ENCODE peak calls at places on chromosomes 1 and 21, in seven cellular contexts. One of them, this sample, is unnamed. For H3K27me3 and H3K36me3, the result is how much of the 10 kb centered on the place peaks cover.

GRCh38 chr1:109930252-109930993 is 19.8 kb downstream of the CSF1 start:
- DNase-seq in psoas muscle: no peak
- DNase-seq in HCT116: no peak
- DNase-seq in neural progenitor cell: no peak
- DNase-seq in tibial nerve: no peak
- DNase-seq in cardiac muscle cell: no peak
- DNase-seq in heart left ventricle: no peak
- DNase-seq in this sample: no peak

GRCh38 chr1:22710688-22711024 is at the start of gene EPHB2:
- DNase-seq in psoas muscle: peak
- DNase-seq in HCT116: no peak
- DNase-seq in neural progenitor cell: peak
- DNase-seq in tibial nerve: no peak
- DNase-seq in cardiac muscle cell: no peak
- DNase-seq in heart left ventricle: no peak
- DNase-seq in this sample: no peak

GRCh38 chr1:216453777-216454176 is 30.5 kb upstream of the USH2A start:
- DNase-seq in psoas muscle: no peak
- DNase-seq in HCT116: no peak
- DNase-seq in neural progenitor cell: no peak
- DNase-seq in tibial nerve: no peak
- DNase-seq in cardiac muscle cell: no peak
- DNase-seq in heart left ventricle: no peak
- DNase-seq in this sample: no peak

GRCh38 chr1:77594366-77595112 is 87.9 kb downstream of the ZZZ3 start:
- DNase-seq in psoas muscle: no peak
- DNase-seq in HCT116: no peak
- DNase-seq in neural progenitor cell: no peak
- DNase-seq in tibial nerve: no peak
- DNase-seq in cardiac muscle cell: no peak
- DNase-seq in heart left ventricle: no peak
- DNase-seq in this sample: no peak

GRCh38 chr1:170881268-170882265 is 53.8 kb upstream of the MROH9 start:
- DNase-seq in psoas muscle: no peak
- DNase-seq in HCT116: peak
- DNase-seq in neural progenitor cell: peak
- DNase-seq in tibial nerve: no peak
- DNase-seq in cardiac muscle cell: peak
- DNase-seq in heart left ventricle: no peak
- DNase-seq in this sample: no peak

GRCh38 chr21:26659757-26660156 is 86.7 kb upstream of the CYYR1 start:
- DNase-seq in psoas muscle: no peak
- DNase-seq in HCT116: no peak
- DNase-seq in neural progenitor cell: no peak
- DNase-seq in tibial nerve: no peak
- DNase-seq in cardiac muscle cell: no peak
- DNase-seq in heart left ventricle: no peak
- DNase-seq in this sample: no peak

GRCh38 chr1:54806931-54807611 is 5.9 kb upstream of the TTC22 start:
- DNase-seq in psoas muscle: no peak
- DNase-seq in HCT116: peak
- DNase-seq in neural progenitor cell: no peak
- DNase-seq in tibial nerve: no peak
- DNase-seq in cardiac muscle cell: no peak
- DNase-seq in heart left ventricle: no peak
- DNase-seq in this sample: no peak

GRCh38 chr21:38721983-38722382 is 83.7 kb upstream of the ETS2 start:
- DNase-seq in psoas muscle: no peak
- DNase-seq in HCT116: no peak
- DNase-seq in neural progenitor cell: no peak
- DNase-seq in tibial nerve: no peak
- DNase-seq in cardiac muscle cell: peak
- DNase-seq in heart left ventricle: no peak
- DNase-seq in this sample: no peak

GRCh38 chr21:34807146-34807880 is 138.5 kb downstream of the CLIC6 start:
- DNase-seq in psoas muscle: no peak
- DNase-seq in HCT116: no peak
- DNase-seq in neural progenitor cell: no peak
- DNase-seq in tibial nerve: no peak
- DNase-seq in cardiac muscle cell: peak
- DNase-seq in heart left ventricle: no peak
- DNase-seq in this sample: no peak

GRCh38 chr1:53135735-53136114 is 6.7 kb downstream of the SLC1A7 start:
- DNase-seq in psoas muscle: no peak
- DNase-seq in HCT116: no peak
- DNase-seq in neural progenitor cell: no peak
- DNase-seq in tibial nerve: peak
- DNase-seq in cardiac muscle cell: peak
- DNase-seq in heart left ventricle: no peak
- DNase-seq in this sample: no peak

GRCh38 chr1:12336436-12336835 is 106.6 kb downstream of the VPS13D start:
- DNase-seq in psoas muscle: no peak
- DNase-seq in HCT116: no peak
- DNase-seq in neural progenitor cell: peak
- DNase-seq in tibial nerve: no peak
- DNase-seq in cardiac muscle cell: peak
- DNase-seq in heart left ventricle: no peak
- DNase-seq in this sample: no peak

GRCh38 chr1:212650228-212650627 is 41.7 kb downstream of the ATF3 start:
- DNase-seq in psoas muscle: no peak
- DNase-seq in HCT116: no peak
- DNase-seq in neural progenitor cell: no peak
- DNase-seq in tibial nerve: no peak
- DNase-seq in cardiac muscle cell: no peak
- DNase-seq in heart left ventricle: no peak
- DNase-seq in this sample: no peak

GRCh38 chr1:99737016-99737415 is 29.4 kb downstream of the FRRS1 start:
- DNase-seq in psoas muscle: no peak
- DNase-seq in HCT116: peak
- DNase-seq in neural progenitor cell: peak
- DNase-seq in tibial nerve: no peak
- DNase-seq in cardiac muscle cell: peak
- DNase-seq in heart left ventricle: peak
- DNase-seq in this sample: peak

GRCh38 chr1:12552111-12552888 is 65.7 kb downstream of the DHRS3 start:
- DNase-seq in psoas muscle: no peak
- DNase-seq in HCT116: no peak
- DNase-seq in neural progenitor cell: no peak
- DNase-seq in tibial nerve: no peak
- DNase-seq in cardiac muscle cell: no peak
- DNase-seq in heart left ventricle: no peak
- DNase-seq in this sample: no peak

GRCh38 chr1:172845371-172845770 is 186.5 kb downstream of the FASLG start:
- DNase-seq in psoas muscle: no peak
- DNase-seq in HCT116: no peak
- DNase-seq in neural progenitor cell: no peak
- DNase-seq in tibial nerve: no peak
- DNase-seq in cardiac muscle cell: peak
- DNase-seq in heart left ventricle: no peak
- DNase-seq in this sample: no peak

GRCh38 chr1:59354754-59355337 is 58.0 kb downstream of the FGGY start:
- DNase-seq in psoas muscle: peak
- DNase-seq in HCT116: no peak
- DNase-seq in neural progenitor cell: no peak
- DNase-seq in tibial nerve: peak
- DNase-seq in cardiac muscle cell: no peak
- DNase-seq in heart left ventricle: peak
- DNase-seq in this sample: no peak

GRCh38 chr1:231724876-231725647 is 98.5 kb downstream of the DISC1 start:
- DNase-seq in psoas muscle: no peak
- DNase-seq in HCT116: peak
- DNase-seq in neural progenitor cell: peak
- DNase-seq in tibial nerve: no peak
- DNase-seq in cardiac muscle cell: peak
- DNase-seq in heart left ventricle: no peak
- DNase-seq in this sample: peak
- TF ChIP-seq CTCF in psoas muscle: no peak
- TF ChIP-seq CTCF in HCT116: peak
- TF ChIP-seq CTCF in neural progenitor cell: peak
- TF ChIP-seq CTCF in tibial nerve: peak
- TF ChIP-seq CTCF in cardiac muscle cell: peak
- TF ChIP-seq CTCF in heart left ventricle: no peak
- TF ChIP-seq CTCF in this sample: peak

GRCh38 chr1:26058052-26058595 is 9.3 kb downstream of the TRIM63 start:
- DNase-seq in psoas muscle: no peak
- DNase-seq in HCT116: no peak
- DNase-seq in neural progenitor cell: no peak
- DNase-seq in tibial nerve: no peak
- DNase-seq in cardiac muscle cell: no peak
- DNase-seq in heart left ventricle: no peak
- DNase-seq in this sample: no peak
- H3K27me3 ChIP-seq in psoas muscle: under half
- H3K27me3 ChIP-seq in HCT116: under half
- H3K27me3 ChIP-seq in neural progenitor cell: under half
- H3K27me3 ChIP-seq in tibial nerve: under half
- H3K27me3 ChIP-seq in cardiac muscle cell: under half
- H3K27me3 ChIP-seq in heart left ventricle: under half
- H3K27me3 ChIP-seq in this sample: under half

DNA sequence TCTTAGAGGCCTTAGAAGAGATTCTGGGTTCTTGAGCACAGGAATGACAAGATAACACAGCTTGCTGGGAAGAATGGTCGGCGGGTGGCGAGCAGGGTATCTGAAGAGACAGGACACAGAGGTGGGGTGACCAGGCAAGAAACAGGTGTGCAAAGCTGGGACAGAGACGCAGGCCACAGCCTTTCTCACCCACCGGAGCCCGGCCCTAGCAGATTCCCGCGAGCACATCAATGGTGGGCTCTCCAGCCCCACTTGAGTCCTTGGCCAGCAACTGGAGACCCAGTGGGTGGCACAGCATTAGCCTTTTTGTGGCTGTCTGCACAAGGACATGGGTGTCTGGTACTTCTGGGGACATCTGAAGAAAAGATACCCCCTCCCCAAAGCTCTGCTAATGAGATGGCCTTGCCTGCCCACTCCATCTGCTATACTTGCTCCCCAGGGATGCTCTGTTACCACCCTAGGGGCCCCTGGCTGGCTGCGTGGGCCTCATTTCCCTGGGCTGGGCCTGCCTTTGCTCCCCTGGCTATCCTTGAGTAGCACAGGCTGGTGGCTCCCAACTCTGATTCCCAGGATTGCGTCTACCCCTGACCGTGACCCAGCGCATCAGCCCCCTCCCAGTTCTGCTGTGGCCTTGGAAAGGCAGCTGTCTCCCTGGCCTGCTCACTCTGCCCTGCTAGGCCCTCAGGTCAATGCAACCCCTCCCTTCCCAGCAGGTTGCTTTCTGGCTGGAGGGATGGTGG is 127.2 kb upstream of the ADAR start:
- DNase-seq in psoas muscle: no peak
- DNase-seq in HCT116: no peak
- DNase-seq in neural progenitor cell: no peak
- DNase-seq in tibial nerve: no peak
- DNase-seq in cardiac muscle cell: no peak
- DNase-seq in heart left ventricle: no peak
- DNase-seq in this sample: no peak
- H3K36me3 ChIP-seq in psoas muscle: under half
- H3K36me3 ChIP-seq in HCT116: under half
- H3K36me3 ChIP-seq in neural progenitor cell: under half
- H3K36me3 ChIP-seq in tibial nerve: under half
- H3K36me3 ChIP-seq in cardiac muscle cell: under half
- H3K36me3 ChIP-seq in heart left ventricle: under half
- H3K36me3 ChIP-seq in this sample: under half

GRCh38 chr1:235943581-235944114 is 76.9 kb upstream of the LYST start:
- DNase-seq in psoas muscle: no peak
- DNase-seq in HCT116: no peak
- DNase-seq in neural progenitor cell: no peak
- DNase-seq in tibial nerve: no peak
- DNase-seq in cardiac muscle cell: peak
- DNase-seq in heart left ventricle: no peak
- DNase-seq in this sample: no peak

GRCh38 chr1:235947989-235948388 is 81.3 kb upstream of the LYST start:
- DNase-seq in psoas muscle: no peak
- DNase-seq in HCT116: no peak
- DNase-seq in neural progenitor cell: no peak
- DNase-seq in tibial nerve: no peak
- DNase-seq in cardiac muscle cell: no peak
- DNase-seq in heart left ventricle: no peak
- DNase-seq in this sample: no peak

GRCh38 chr1:235948774-235949427 is 82.2 kb upstream of the LYST start:
- DNase-seq in psoas muscle: no peak
- DNase-seq in HCT116: no peak
- DNase-seq in neural progenitor cell: no peak
- DNase-seq in tibial nerve: no peak
- DNase-seq in cardiac muscle cell: no peak
- DNase-seq in heart left ventricle: no peak
- DNase-seq in this sample: no peak

GRCh38 chr1:235945775-235946565 is 79.3 kb upstream of the LYST start:
- DNase-seq in psoas muscle: no peak
- DNase-seq in HCT116: no peak
- DNase-seq in neural progenitor cell: no peak
- DNase-seq in tibial nerve: no peak
- DNase-seq in cardiac muscle cell: no peak
- DNase-seq in heart left ventricle: no peak
- DNase-seq in this sample: no peak

GRCh38 chr1:235946570-235946981 is 79.9 kb upstream of the LYST start:
- DNase-seq in psoas muscle: no peak
- DNase-seq in HCT116: no peak
- DNase-seq in neural progenitor cell: no peak
- DNase-seq in tibial nerve: no peak
- DNase-seq in cardiac muscle cell: no peak
- DNase-seq in heart left ventricle: no peak
- DNase-seq in this sample: no peak
- TF ChIP-seq CTCF in psoas muscle: no peak
- TF ChIP-seq CTCF in HCT116: peak
- TF ChIP-seq CTCF in neural progenitor cell: peak
- TF ChIP-seq CTCF in tibial nerve: no peak
- TF ChIP-seq CTCF in cardiac muscle cell: peak
- TF ChIP-seq CTCF in heart left ventricle: peak
- TF ChIP-seq CTCF in this sample: no peak

DNA sequence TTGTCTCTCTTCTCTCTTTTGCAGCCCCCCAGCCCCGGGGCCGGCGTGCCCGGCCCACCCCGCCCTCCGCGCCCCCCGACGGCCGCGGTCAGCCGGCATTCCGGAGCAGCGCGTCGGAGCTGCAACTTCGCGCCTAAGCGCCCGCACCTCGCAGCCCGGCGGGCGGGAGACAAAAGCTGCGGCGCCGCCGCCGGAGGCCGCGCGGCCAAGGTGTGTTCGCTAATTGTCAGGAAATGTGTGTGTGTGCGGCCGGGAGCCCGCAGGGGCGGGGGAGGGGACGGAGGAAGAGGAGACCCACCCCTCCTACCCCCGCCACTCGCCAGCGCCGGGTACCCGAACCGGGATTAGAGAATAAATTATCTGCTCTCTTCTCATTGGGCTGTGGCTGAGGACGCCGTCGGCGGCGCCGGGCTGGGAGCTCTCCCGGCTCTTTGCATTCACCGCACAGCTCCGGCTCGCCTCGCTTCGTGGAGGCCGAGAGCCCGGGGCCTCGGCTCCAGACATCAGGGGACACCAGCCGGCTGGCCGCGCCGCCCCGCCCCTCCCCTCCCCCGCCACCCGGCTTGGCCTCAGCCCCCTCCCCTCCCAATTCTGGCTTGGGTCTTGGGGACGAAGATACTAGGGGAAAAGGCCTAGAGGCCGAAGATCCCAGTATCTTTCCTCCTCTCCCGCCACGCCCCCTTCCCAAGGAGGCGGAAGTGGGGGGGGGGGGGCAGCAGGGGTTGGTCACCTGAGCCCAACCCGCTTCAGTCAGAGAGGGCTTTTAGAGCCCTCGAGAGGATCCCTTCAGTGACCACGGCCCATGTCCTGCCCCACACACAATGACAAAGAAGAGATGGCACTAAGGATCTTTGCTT is 1.3 kb upstream of the BLACAT1 start:
- DNase-seq in psoas muscle: no peak
- DNase-seq in HCT116: no peak
- DNase-seq in neural progenitor cell: peak
- DNase-seq in tibial nerve: no peak
- DNase-seq in cardiac muscle cell: no peak
- DNase-seq in heart left ventricle: no peak
- DNase-seq in this sample: no peak
- H3K27me3 ChIP-seq in psoas muscle: under half
- H3K27me3 ChIP-seq in HCT116: under half
- H3K27me3 ChIP-seq in neural progenitor cell: under half
- H3K27me3 ChIP-seq in tibial nerve: half or more
- H3K27me3 ChIP-seq in cardiac muscle cell: half or more
- H3K27me3 ChIP-seq in heart left ventricle: half or more
- H3K27me3 ChIP-seq in this sample: under half